ENCODE peak calls at places on chromosomes 12 and 14, in eight cellular contexts. One of them, this sample, is unnamed.

GRCh38 chr12:80794506-80794905 is 77.8 kb downstream of the MYF5 start:
- DNase-seq in cardiac muscle cell: no peak
- DNase-seq in colonic mucosa: no peak
- DNase-seq in IMR-90: no peak
- DNase-seq in neural progenitor cell: peak; percentile 36
- DNase-seq in mammary epithelial cell: no peak
- DNase-seq in brain microvascular endothelial cell: no peak
- DNase-seq in breast epithelium: no peak
- DNase-seq in this sample: no peak

GRCh38 chr14:48914382-48914781 is 671.8 kb downstream of the RPS29 start:
- DNase-seq in cardiac muscle cell: no peak
- DNase-seq in colonic mucosa: no peak
- DNase-seq in IMR-90: no peak
- DNase-seq in neural progenitor cell: no peak
- DNase-seq in mammary epithelial cell: no peak
- DNase-seq in brain microvascular endothelial cell: no peak
- DNase-seq in breast epithelium: no peak
- DNase-seq in this sample: no peak

GRCh38 chr12:132147423-132148367 is 3.4 kb downstream of the NOC4L start:
- DNase-seq in cardiac muscle cell: no peak
- DNase-seq in colonic mucosa: no peak
- DNase-seq in IMR-90: no peak
- DNase-seq in neural progenitor cell: no peak
- DNase-seq in mammary epithelial cell: no peak
- DNase-seq in brain microvascular endothelial cell: no peak
- DNase-seq in breast epithelium: no peak
- DNase-seq in this sample: no peak

GRCh38 chr12:108627134-108627920 is 6.4 kb downstream of the SELPLG start:
- DNase-seq in cardiac muscle cell: no peak
- DNase-seq in colonic mucosa: no peak
- DNase-seq in IMR-90: no peak
- DNase-seq in neural progenitor cell: no peak
- DNase-seq in mammary epithelial cell: no peak
- DNase-seq in brain microvascular endothelial cell: no peak
- DNase-seq in breast epithelium: no peak
- DNase-seq in this sample: no peak

GRCh38 chr14:101191882-101192660 is 288.5 kb upstream of the RTL1 start:
- DNase-seq in cardiac muscle cell: no peak
- DNase-seq in colonic mucosa: no peak
- DNase-seq in IMR-90: no peak
- DNase-seq in neural progenitor cell: no peak
- DNase-seq in mammary epithelial cell: no peak
- DNase-seq in brain microvascular endothelial cell: no peak
- DNase-seq in breast epithelium: no peak
- DNase-seq in this sample: no peak

GRCh38 chr14:92759679-92760523 is 11.5 kb upstream of the LGMN start:
- DNase-seq in cardiac muscle cell: no peak
- DNase-seq in colonic mucosa: no peak
- DNase-seq in IMR-90: no peak
- DNase-seq in neural progenitor cell: no peak
- DNase-seq in mammary epithelial cell: no peak
- DNase-seq in brain microvascular endothelial cell: no peak
- DNase-seq in breast epithelium: no peak
- DNase-seq in this sample: no peak

GRCh38 chr12:124289634-124290600 is 5.0 kb upstream of the RFLNA start:
- DNase-seq in cardiac muscle cell: no peak
- DNase-seq in colonic mucosa: no peak
- DNase-seq in IMR-90: peak; percentile 43
- DNase-seq in neural progenitor cell: no peak
- DNase-seq in mammary epithelial cell: peak; percentile 40
- DNase-seq in brain microvascular endothelial cell: peak; percentile 5
- DNase-seq in breast epithelium: no peak
- DNase-seq in this sample: no peak

GRCh38 chr12:21129906-21130305 is 1.1 kb upstream of the SLCO1B1 start:
- DNase-seq in cardiac muscle cell: no peak
- DNase-seq in colonic mucosa: no peak
- DNase-seq in IMR-90: no peak
- DNase-seq in neural progenitor cell: no peak
- DNase-seq in mammary epithelial cell: no peak
- DNase-seq in brain microvascular endothelial cell: peak; percentile 14
- DNase-seq in breast epithelium: no peak
- DNase-seq in this sample: no peak

GRCh38 chr12:29207120-29207519 is 58.0 kb downstream of the FAR2 start:
- DNase-seq in cardiac muscle cell: peak; percentile 83
- DNase-seq in colonic mucosa: no peak
- DNase-seq in IMR-90: no peak
- DNase-seq in neural progenitor cell: no peak
- DNase-seq in mammary epithelial cell: no peak
- DNase-seq in brain microvascular endothelial cell: peak; percentile 76
- DNase-seq in breast epithelium: no peak
- DNase-seq in this sample: no peak

GRCh38 chr12:114875323-114875722 is 191.3 kb upstream of the TBX3 start:
- DNase-seq in cardiac muscle cell: no peak
- DNase-seq in colonic mucosa: no peak
- DNase-seq in IMR-90: no peak
- DNase-seq in neural progenitor cell: no peak
- DNase-seq in mammary epithelial cell: no peak
- DNase-seq in brain microvascular endothelial cell: no peak
- DNase-seq in breast epithelium: no peak
- DNase-seq in this sample: no peak

GRCh38 chr14:103028161-103028767 is 29.1 kb downstream of the CDC42BPB start:
- DNase-seq in cardiac muscle cell: no peak
- DNase-seq in colonic mucosa: peak; percentile 57
- DNase-seq in IMR-90: no peak
- DNase-seq in neural progenitor cell: no peak
- DNase-seq in mammary epithelial cell: no peak
- DNase-seq in brain microvascular endothelial cell: no peak
- DNase-seq in breast epithelium: no peak
- DNase-seq in this sample: no peak

GRCh38 chr12:69579029-69579428 is 6.2 kb upstream of the CCT2 start:
- DNase-seq in cardiac muscle cell: no peak
- DNase-seq in colonic mucosa: no peak
- DNase-seq in IMR-90: no peak
- DNase-seq in neural progenitor cell: no peak
- DNase-seq in mammary epithelial cell: no peak
- DNase-seq in brain microvascular endothelial cell: no peak
- DNase-seq in breast epithelium: no peak
- DNase-seq in this sample: no peak

GRCh38 chr12:69578283-69578682 is 7.0 kb upstream of the CCT2 start:
- DNase-seq in cardiac muscle cell: no peak
- DNase-seq in colonic mucosa: no peak
- DNase-seq in IMR-90: no peak
- DNase-seq in neural progenitor cell: no peak
- DNase-seq in mammary epithelial cell: no peak
- DNase-seq in brain microvascular endothelial cell: no peak
- DNase-seq in breast epithelium: no peak
- DNase-seq in this sample: no peak

GRCh38 chr12:69585189-69586062 is at the start of gene CCT2:
- DNase-seq in cardiac muscle cell: peak; percentile 97
- DNase-seq in colonic mucosa: peak; percentile 98
- DNase-seq in IMR-90: peak; percentile 94
- DNase-seq in neural progenitor cell: peak; percentile 99
- DNase-seq in mammary epithelial cell: peak; percentile 90
- DNase-seq in brain microvascular endothelial cell: peak; percentile 95
- DNase-seq in breast epithelium: peak; percentile 95
- DNase-seq in this sample: peak; percentile 99

GRCh38 chr12:69580074-69580473 is 5.2 kb upstream of the CCT2 start:
- DNase-seq in cardiac muscle cell: no peak
- DNase-seq in colonic mucosa: no peak
- DNase-seq in IMR-90: no peak
- DNase-seq in neural progenitor cell: no peak
- DNase-seq in mammary epithelial cell: no peak
- DNase-seq in brain microvascular endothelial cell: no peak
- DNase-seq in breast epithelium: no peak
- DNase-seq in this sample: no peak

DNA sequence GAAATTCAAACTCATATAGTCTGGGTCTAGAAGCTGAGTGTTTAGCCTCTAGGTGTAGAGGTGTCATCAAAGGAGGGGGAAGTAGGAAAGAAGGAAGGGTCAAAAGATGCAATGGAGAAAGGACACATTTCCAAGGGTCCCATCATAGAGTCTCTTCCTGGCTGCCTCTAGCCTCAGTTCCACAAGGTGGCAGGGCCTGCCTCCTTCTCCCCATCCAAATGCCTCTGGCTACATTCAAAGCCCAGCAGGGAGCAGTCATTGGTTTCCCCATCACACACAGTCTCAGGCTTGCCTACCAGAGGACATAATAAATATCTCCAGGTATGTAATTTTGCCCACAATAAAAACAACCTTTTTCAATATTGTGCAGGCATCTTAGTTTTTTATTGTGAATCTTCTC is 2.1 kb upstream of the CCT2 start:
- DNase-seq in cardiac muscle cell: no peak
- DNase-seq in colonic mucosa: no peak
- DNase-seq in IMR-90: no peak
- DNase-seq in neural progenitor cell: peak; percentile 55
- DNase-seq in mammary epithelial cell: no peak
- DNase-seq in brain microvascular endothelial cell: no peak
- DNase-seq in breast epithelium: no peak
- DNase-seq in this sample: no peak
- TF ChIP-seq CTCF in cardiac muscle cell: peak; percentile 10
- TF ChIP-seq CTCF in colonic mucosa: no peak
- TF ChIP-seq CTCF in IMR-90: no peak
- TF ChIP-seq CTCF in neural progenitor cell: peak; percentile 36
- TF ChIP-seq CTCF in mammary epithelial cell: peak; percentile 32
- TF ChIP-seq CTCF in brain microvascular endothelial cell: peak; percentile 43
- TF ChIP-seq CTCF in breast epithelium: no peak
- TF ChIP-seq CTCF in this sample: no peak

GRCh38 chr14:23005861-23006534 is 3.9 kb downstream of the C14orf93 start:
- DNase-seq in cardiac muscle cell: no peak
- DNase-seq in colonic mucosa: no peak
- DNase-seq in IMR-90: peak; percentile 40
- DNase-seq in neural progenitor cell: no peak
- DNase-seq in mammary epithelial cell: no peak
- DNase-seq in brain microvascular endothelial cell: peak; percentile 32
- DNase-seq in breast epithelium: no peak
- DNase-seq in this sample: no peak

GRCh38 chr14:23006544-23007419 is 3.2 kb downstream of the C14orf93 start:
- DNase-seq in cardiac muscle cell: peak; percentile 99
- DNase-seq in colonic mucosa: peak; percentile 97
- DNase-seq in IMR-90: peak; percentile 97
- DNase-seq in neural progenitor cell: peak; percentile 97
- DNase-seq in mammary epithelial cell: peak; percentile 97
- DNase-seq in brain microvascular endothelial cell: peak; percentile 95
- DNase-seq in breast epithelium: peak; percentile 97
- DNase-seq in this sample: peak; percentile 99

GRCh38 chr14:23009939-23010718 is at the start of gene C14orf93:
- DNase-seq in cardiac muscle cell: peak; percentile 75
- DNase-seq in colonic mucosa: peak; percentile 90
- DNase-seq in IMR-90: peak; percentile 48
- DNase-seq in neural progenitor cell: peak; percentile 77
- DNase-seq in mammary epithelial cell: peak; percentile 53
- DNase-seq in brain microvascular endothelial cell: peak; percentile 57
- DNase-seq in breast epithelium: peak; percentile 70
- DNase-seq in this sample: peak; percentile 88

GRCh38 chr14:23009483-23009938 is 432 bp downstream of the C14orf93 start:
- DNase-seq in cardiac muscle cell: no peak
- DNase-seq in colonic mucosa: no peak
- DNase-seq in IMR-90: no peak
- DNase-seq in neural progenitor cell: no peak
- DNase-seq in mammary epithelial cell: no peak
- DNase-seq in brain microvascular endothelial cell: no peak
- DNase-seq in breast epithelium: no peak
- DNase-seq in this sample: no peak

GRCh38 chr14:23008836-23009235 is 1.1 kb downstream of the C14orf93 start:
- DNase-seq in cardiac muscle cell: no peak
- DNase-seq in colonic mucosa: no peak
- DNase-seq in IMR-90: no peak
- DNase-seq in neural progenitor cell: no peak
- DNase-seq in mammary epithelial cell: no peak
- DNase-seq in brain microvascular endothelial cell: no peak
- DNase-seq in breast epithelium: no peak
- DNase-seq in this sample: no peak
- H3K27ac ChIP-seq in cardiac muscle cell: no peak overlapping the region
- H3K27ac ChIP-seq in colonic mucosa: no peak overlapping the region
- H3K27ac ChIP-seq in IMR-90: no peak overlapping the region
- H3K27ac ChIP-seq in neural progenitor cell: no peak overlapping the region
- H3K27ac ChIP-seq in mammary epithelial cell: no peak overlapping the region
- H3K27ac ChIP-seq in brain microvascular endothelial cell: no peak overlapping the region
- H3K27ac ChIP-seq in breast epithelium: no peak overlapping the region
- H3K27ac ChIP-seq in this sample: no peak overlapping the region

GRCh38 chr12:112418596-112419268 is at the start of gene PTPN11:
- DNase-seq in cardiac muscle cell: peak; percentile 88
- DNase-seq in colonic mucosa: peak; percentile 92
- DNase-seq in IMR-90: peak; percentile 69
- DNase-seq in neural progenitor cell: peak; percentile 93
- DNase-seq in mammary epithelial cell: peak; percentile 84
- DNase-seq in brain microvascular endothelial cell: peak; percentile 76
- DNase-seq in breast epithelium: peak; percentile 85
- DNase-seq in this sample: peak; percentile 91
- TF ChIP-seq CTCF in cardiac muscle cell: peak; percentile 32
- TF ChIP-seq CTCF in colonic mucosa: peak; percentile 34
- TF ChIP-seq CTCF in IMR-90: peak; percentile 49
- TF ChIP-seq CTCF in neural progenitor cell: peak; percentile 77
- TF ChIP-seq CTCF in mammary epithelial cell: peak; percentile 50
- TF ChIP-seq CTCF in brain microvascular endothelial cell: no peak
- TF ChIP-seq CTCF in breast epithelium: peak; percentile 10
- TF ChIP-seq CTCF in this sample: peak; percentile 25

GRCh38 chr12:104674083-104674482 is 217.3 kb downstream of the CHST11 start:
- DNase-seq in cardiac muscle cell: peak; percentile 35
- DNase-seq in colonic mucosa: no peak
- DNase-seq in IMR-90: no peak
- DNase-seq in neural progenitor cell: no peak
- DNase-seq in mammary epithelial cell: no peak
- DNase-seq in brain microvascular endothelial cell: no peak
- DNase-seq in breast epithelium: no peak
- DNase-seq in this sample: no peak

GRCh38 chr12:104673294-104674062 is 216.7 kb downstream of the CHST11 start:
- DNase-seq in cardiac muscle cell: peak; percentile 87
- DNase-seq in colonic mucosa: no peak
- DNase-seq in IMR-90: no peak
- DNase-seq in neural progenitor cell: no peak
- DNase-seq in mammary epithelial cell: no peak
- DNase-seq in brain microvascular endothelial cell: no peak
- DNase-seq in breast epithelium: no peak
- DNase-seq in this sample: peak; percentile 84

GRCh38 chr12:104671407-104672095 is 214.8 kb downstream of the CHST11 start:
- DNase-seq in cardiac muscle cell: peak; percentile 90
- DNase-seq in colonic mucosa: peak; percentile 62
- DNase-seq in IMR-90: peak; percentile 84
- DNase-seq in neural progenitor cell: no peak
- DNase-seq in mammary epithelial cell: peak; percentile 96
- DNase-seq in brain microvascular endothelial cell: peak; percentile 81
- DNase-seq in breast epithelium: peak; percentile 88
- DNase-seq in this sample: peak; percentile 88

GRCh38 chr12:104672096-104672445 is 215.3 kb downstream of the CHST11 start:
- DNase-seq in cardiac muscle cell: no peak
- DNase-seq in colonic mucosa: no peak
- DNase-seq in IMR-90: no peak
- DNase-seq in neural progenitor cell: no peak
- DNase-seq in mammary epithelial cell: no peak
- DNase-seq in brain microvascular endothelial cell: no peak
- DNase-seq in breast epithelium: no peak
- DNase-seq in this sample: no peak

GRCh38 chr12:104672501-104673265 is 215.9 kb downstream of the CHST11 start:
- DNase-seq in cardiac muscle cell: peak; percentile 62
- DNase-seq in colonic mucosa: no peak
- DNase-seq in IMR-90: no peak
- DNase-seq in neural progenitor cell: no peak
- DNase-seq in mammary epithelial cell: peak; percentile 73
- DNase-seq in brain microvascular endothelial cell: no peak
- DNase-seq in breast epithelium: no peak
- DNase-seq in this sample: peak; percentile 76
- H3K27ac ChIP-seq in cardiac muscle cell: peak overlapping the region; percentile 76
- H3K27ac ChIP-seq in colonic mucosa: no peak overlapping the region
- H3K27ac ChIP-seq in IMR-90: no peak overlapping the region
- H3K27ac ChIP-seq in neural progenitor cell: no peak overlapping the region
- H3K27ac ChIP-seq in mammary epithelial cell: peak overlapping the region; percentile 55
- H3K27ac ChIP-seq in brain microvascular endothelial cell: no peak overlapping the region
- H3K27ac ChIP-seq in breast epithelium: peak overlapping the region; percentile 60
- H3K27ac ChIP-seq in this sample: peak overlapping the region; percentile 73

GRCh38 chr12:586318-587071 is 76.8 kb downstream of the NINJ2 start:
- DNase-seq in cardiac muscle cell: no peak
- DNase-seq in colonic mucosa: no peak
- DNase-seq in IMR-90: no peak
- DNase-seq in neural progenitor cell: no peak
- DNase-seq in mammary epithelial cell: no peak
- DNase-seq in brain microvascular endothelial cell: no peak
- DNase-seq in breast epithelium: no peak
- DNase-seq in this sample: no peak
- TF ChIP-seq CTCF in cardiac muscle cell: no peak
- TF ChIP-seq CTCF in colonic mucosa: no peak
- TF ChIP-seq CTCF in IMR-90: no peak
- TF ChIP-seq CTCF in neural progenitor cell: no peak
- TF ChIP-seq CTCF in mammary epithelial cell: no peak
- TF ChIP-seq CTCF in brain microvascular endothelial cell: no peak
- TF ChIP-seq CTCF in breast epithelium: no peak
- TF ChIP-seq CTCF in this sample: no peak

This sample was measured in testis.